ENCODE peak calls at places on chromosome 11, in eight cellular contexts. I is heart left ventricle, X is foreskin fibroblast, B is AG09309, P is AG04449, D is H9, A is choroid plexus epithelial cell, T is Peyer's patch. Z is an unnamed sample.

GRCh38 chr11:95912902-95913560 is 10.9 kb downstream of the MTMR2 start:
- DNase-seq in I (no peak), X (peak), B (no peak), P (no peak), D (no peak), A (peak), T (no peak), Z (no peak)

GRCh38 chr11:126415128-126415527 is 59.6 kb downstream of the ST3GAL4 start:
- DNase-seq in I (peak), X (no peak), B (peak), P (no peak), D (no peak), A (no peak), T (peak), Z (no peak)

GRCh38 chr11:42172441-42172840 is 713.0 kb upstream of the LRRC4C start:
- DNase-seq in I (no peak), X (no peak), B (no peak), P (no peak), D (no peak), A (no peak), T (no peak), Z (no peak)

GRCh38 chr11:60950933-60951610 is 904 bp downstream of the SLC15A3 start:
- DNase-seq in I (no peak), X (no peak), B (no peak), P (no peak), D (peak), A (peak), T (no peak), Z (no peak)

GRCh38 chr11:94636388-94636787 is 69.2 kb downstream of the PIWIL4 start:
- DNase-seq in I (no peak), X (no peak), B (no peak), P (no peak), D (no peak), A (no peak), T (no peak), Z (no peak)

GRCh38 chr11:15923169-15923568 is 433.2 kb downstream of the SOX6 start:
- DNase-seq in I (no peak), X (no peak), B (no peak), P (no peak), D (no peak), A (peak), T (no peak), Z (no peak)

GRCh38 chr11:76768091-76769047 is 14.8 kb upstream of the TSKU start:
- DNase-seq in I (peak), X (no peak), B (no peak), P (no peak), D (no peak), A (no peak), T (no peak), Z (no peak)

GRCh38 chr11:70084046-70084984 is 6.2 kb downstream of the ANO1 start:
- DNase-seq in I (no peak), X (no peak), B (no peak), P (no peak), D (no peak), A (no peak), T (no peak), Z (no peak)

GRCh38 chr11:88352139-88352538 is 14.6 kb upstream of the CTSC start:
- DNase-seq in I (no peak), X (no peak), B (peak), P (no peak), D (no peak), A (peak), T (no peak), Z (no peak)

GRCh38 chr11:119371778-119372182 is 9.7 kb downstream of the USP2 start:
- DNase-seq in I (peak), X (no peak), B (no peak), P (no peak), D (peak), A (no peak), T (no peak), Z (no peak)
- TF ChIP-seq CTCF in I (no peak), X (no peak), B (peak), P (no peak), D (peak), A (peak), T (peak), Z (no peak)

GRCh38 chr11:72763823-72764222 is 11.6 kb upstream of the ARAP1 start:
- DNase-seq in I (no peak), X (no peak), B (no peak), P (no peak), D (no peak), A (no peak), T (no peak), Z (no peak)

GRCh38 chr11:72766152-72766902 is 14.1 kb upstream of the ARAP1 start:
- DNase-seq in I (no peak), X (no peak), B (no peak), P (no peak), D (no peak), A (no peak), T (no peak), Z (no peak)

GRCh38 chr11:72762641-72763304 is 10.6 kb upstream of the ARAP1 start:
- DNase-seq in I (no peak), X (no peak), B (no peak), P (no peak), D (no peak), A (no peak), T (no peak), Z (no peak)

GRCh38 chr11:72767203-72768062 is 15.2 kb upstream of the ARAP1 start:
- DNase-seq in I (no peak), X (no peak), B (no peak), P (no peak), D (no peak), A (no peak), T (no peak), Z (no peak)

DNA sequence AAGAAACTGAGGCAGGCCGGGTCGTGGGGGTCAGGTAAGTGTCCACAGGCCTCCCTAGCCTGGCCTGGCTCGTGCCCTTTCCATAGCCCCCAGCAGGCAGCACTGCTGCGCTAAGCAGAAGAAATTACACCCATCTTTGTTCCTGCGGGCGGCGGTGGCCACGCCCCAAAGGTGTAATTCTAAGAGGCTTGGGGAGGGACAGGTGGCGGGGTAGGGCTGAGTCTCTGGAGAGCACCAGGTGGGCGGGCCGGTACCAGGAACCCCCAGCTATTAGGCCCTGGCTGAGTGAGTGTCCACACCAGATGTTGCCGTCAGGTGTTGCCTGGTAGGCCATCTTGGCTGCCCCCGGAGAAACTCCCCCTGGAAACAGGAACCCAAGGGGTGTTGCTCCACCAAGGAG is 12.3 kb upstream of the ARAP1 start:
- DNase-seq in I (no peak), X (no peak), B (no peak), P (no peak), D (peak), A (no peak), T (no peak), Z (no peak)
- TF ChIP-seq CTCF in I (no peak), X (no peak), B (no peak), P (no peak), D (peak), A (no peak), T (peak), Z (no peak)

DNA sequence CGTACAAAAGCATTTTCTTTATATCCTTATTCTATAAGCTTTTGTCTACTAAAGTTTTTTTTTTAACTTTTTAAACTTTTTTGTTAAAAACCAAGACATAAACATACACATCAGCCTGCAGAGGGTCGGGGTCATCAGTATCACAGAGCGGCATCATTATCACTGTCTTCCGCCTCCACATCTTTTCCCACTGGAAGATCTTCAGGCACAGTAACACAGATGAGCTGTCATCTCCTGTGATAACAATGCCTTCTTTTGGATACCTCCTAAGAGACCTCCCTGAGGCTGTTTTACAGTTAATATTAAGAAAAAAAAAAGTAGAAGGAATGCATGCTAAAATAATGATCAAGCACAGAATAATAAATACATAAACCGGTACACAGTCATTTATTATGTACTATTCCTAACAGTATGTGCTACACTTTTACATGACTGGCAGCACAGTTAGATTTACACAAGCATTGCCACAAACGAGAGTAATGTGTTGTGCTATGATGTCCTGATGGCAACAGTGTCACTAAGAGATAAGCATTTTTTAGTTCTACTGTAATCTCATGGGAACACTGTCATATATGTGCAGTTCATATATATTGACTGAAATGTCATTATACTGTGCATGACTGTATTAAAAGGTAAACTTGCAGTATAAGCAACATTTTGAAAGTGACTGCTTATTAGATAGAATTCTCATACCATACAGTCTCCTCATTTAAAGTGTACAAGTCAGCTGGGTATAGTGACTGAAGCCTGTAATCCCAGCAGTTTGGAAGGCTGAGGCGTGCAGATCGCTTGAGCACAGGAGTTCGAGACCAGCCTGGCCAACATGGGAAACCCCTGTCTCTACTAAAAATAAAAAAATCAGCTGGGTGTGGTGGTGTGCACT is 58.6 kb downstream of the KDM2A start:
- DNase-seq in I (no peak), X (no peak), B (no peak), P (no peak), D (no peak), A (no peak), T (no peak), Z (no peak)
- TF ChIP-seq CTCF in I (no peak), X (no peak), B (no peak), P (no peak), D (no peak), A (no peak), T (no peak), Z (no peak)

GRCh38 chr11:102453286-102453797 is 777 bp upstream of the TMEM123 start:
- DNase-seq in I (no peak), X (no peak), B (no peak), P (no peak), D (peak), A (no peak), T (peak), Z (no peak)

GRCh38 chr11:102449651-102450570 is 2.7 kb downstream of the TMEM123 start:
- DNase-seq in I (no peak), X (no peak), B (no peak), P (no peak), D (no peak), A (no peak), T (no peak), Z (no peak)

GRCh38 chr11:102452461-102453285 is at the start of gene TMEM123:
- DNase-seq in I (peak), X (peak), B (no peak), P (no peak), D (peak), A (peak), T (peak), Z (peak)

GRCh38 chr11:102451041-102451692 is 1.4 kb downstream of the TMEM123 start:
- DNase-seq in I (no peak), X (no peak), B (no peak), P (no peak), D (no peak), A (no peak), T (no peak), Z (no peak)

GRCh38 chr11:102451693-102452460 is 688 bp downstream of the TMEM123 start:
- DNase-seq in I (peak), X (no peak), B (no peak), P (no peak), D (peak), A (peak), T (peak), Z (peak)
- TF ChIP-seq CTCF in I (no peak), X (peak), B (no peak), P (no peak), D (no peak), A (peak), T (no peak), Z (no peak)

DNA sequence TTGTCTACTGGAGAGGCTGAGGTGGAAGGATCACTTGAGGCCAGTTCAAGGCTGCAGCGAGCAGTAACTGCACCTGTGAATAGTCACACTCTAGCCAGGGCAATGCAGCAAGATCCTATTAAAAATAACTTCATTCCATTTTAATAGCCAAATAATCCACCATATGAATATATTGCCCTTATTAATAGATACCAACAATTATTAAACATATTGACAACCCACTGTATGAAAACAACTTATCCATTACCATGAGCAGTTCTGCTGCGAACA is 10.4 kb downstream of the GATD1 start:
- DNase-seq in I (no peak), X (no peak), B (no peak), P (no peak), D (no peak), A (no peak), T (no peak), Z (no peak)
- TF ChIP-seq CTCF in I (no peak), X (no peak), B (no peak), P (no peak), D (no peak), A (no peak), T (no peak), Z (no peak)

DNA sequence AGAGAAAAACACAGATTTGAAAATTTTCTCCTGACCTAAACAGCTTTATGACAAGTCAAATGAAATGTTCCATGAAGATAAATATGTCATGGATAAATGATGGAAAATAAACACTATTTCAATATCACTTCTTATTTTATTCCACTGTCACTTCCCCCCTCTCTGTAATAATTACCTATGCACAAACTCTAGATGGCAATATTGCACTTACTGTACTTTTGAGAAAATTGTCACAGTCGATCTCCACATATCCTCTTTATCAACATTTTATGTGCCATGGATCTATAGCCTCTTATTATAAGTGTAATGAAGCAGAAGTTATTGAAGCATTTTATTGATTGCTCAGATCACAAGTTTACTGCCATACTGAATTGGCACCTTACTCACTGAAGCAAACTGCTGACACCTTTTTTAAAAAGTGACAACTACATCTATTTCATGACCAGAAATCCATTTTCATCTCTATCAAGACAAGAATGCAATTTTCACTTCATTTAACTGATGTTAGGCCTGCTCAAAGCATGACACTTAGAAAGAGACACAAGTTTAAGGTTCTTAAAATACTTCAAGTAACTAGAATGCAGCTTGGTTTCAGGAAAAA is 133.4 kb downstream of the DCDC1 start:
- DNase-seq in I (no peak), X (no peak), B (no peak), P (no peak), D (no peak), A (peak), T (no peak), Z (no peak)
- TF ChIP-seq CTCF in I (peak), X (peak), B (peak), P (peak), D (peak), A (peak), T (no peak), Z (no peak)

Z was measured in activated B cell treated with CpG ODN at 0.5 μM for 24 hours.